ENCODE peak calls at places on chromosomes 7 and 10, in seven cellular contexts. R is transverse colon, K is testis, A is body of pancreas, L is HCT116, Y is upper lobe of left lung, B is heart left ventricle. S is an unnamed sample.

GRCh38 chr7:27155816-27156507 is 513 bp downstream of the HOXA7 start:
- DNase-seq in R (peak; percentile 70), L (no peak), B (no peak), Y (peak; percentile 87), K (peak; percentile 20), A (peak; percentile 7), S (peak; percentile 78)

GRCh38 chr7:151179287-151179860 is 7.7 kb downstream of the ASB10 start:
- DNase-seq in Y (no peak), A (no peak), K (no peak), B (no peak), R (no peak), L (no peak), S (no peak)

GRCh38 chr10:57785068-57785467 is 482.6 kb downstream of the IPMK start:
- DNase-seq in B (no peak), L (no peak), A (no peak), Y (no peak), K (no peak), R (no peak), S (no peak)

GRCh38 chr7:47580175-47580701 is 1.7 kb downstream of the TNS3 start:
- DNase-seq in A (peak; percentile 86), R (peak; percentile 68), L (no peak), Y (no peak), K (peak; percentile 36), B (no peak), S (no peak)

GRCh38 chr7:67753891-67754290 is 757.3 kb downstream of the TYW1 start:
- DNase-seq in K (peak; percentile 26), B (peak; percentile 8), R (no peak), L (no peak), A (peak; percentile 13), Y (no peak), S (no peak)

GRCh38 chr10:117075064-117075463 is 63.0 kb downstream of the VAX1 start:
- DNase-seq in R (no peak), A (no peak), K (no peak), B (no peak), Y (no peak), L (no peak), S (no peak)

GRCh38 chr10:96548589-96548988 is 34.9 kb upstream of the TLL2 start:
- DNase-seq in Y (no peak), A (peak; percentile 52), R (no peak), B (no peak), L (no peak), K (no peak), S (no peak)

GRCh38 chr7:120857558-120858298 is at the start of gene TSPAN12:
- DNase-seq in L (peak; percentile 73), R (peak; percentile 79), B (peak; percentile 87), K (peak; percentile 83), A (peak; percentile 86), Y (peak; percentile 95), S (peak; percentile 90)

GRCh38 chr7:44184874-44185446 is 4.3 kb downstream of the GCK start:
- DNase-seq in Y (no peak), K (no peak), B (no peak), A (no peak), L (no peak), R (no peak), S (no peak)

GRCh38 chr10:79137826-79138225 is 69.1 kb downstream of the ZMIZ1 start:
- DNase-seq in B (no peak), R (peak; percentile 42), L (no peak), A (no peak), K (no peak), Y (no peak), S (peak; percentile 87)

GRCh38 chr7:111437736-111438135 is 124.6 kb downstream of the IMMP2L start:
- DNase-seq in L (no peak), B (no peak), A (no peak), K (no peak), Y (no peak), R (no peak), S (no peak)

GRCh38 chr10:93346712-93347111 is 135.4 kb downstream of the MYOF start:
- DNase-seq in R (no peak), B (no peak), A (no peak), K (no peak), Y (no peak), L (no peak), S (no peak)

GRCh38 chr10:33273295-33274002 is 61.0 kb downstream of the NRP1 start:
- DNase-seq in R (peak; percentile 78), Y (peak; percentile 10), K (peak; percentile 90), A (peak; percentile 89), B (peak; percentile 87), L (no peak), S (no peak)

GRCh38 chr7:75920431-75921161 is 5.6 kb downstream of the POR start:
- DNase-seq in A (no peak), B (no peak), Y (no peak), K (no peak), R (peak; percentile 40), L (no peak), S (no peak)

GRCh38 chr7:108686494-108686893 is 116.8 kb downstream of the DNAJB9 start:
- DNase-seq in L (no peak), Y (no peak), A (no peak), B (no peak), K (no peak), R (no peak), S (no peak)

GRCh38 chr7:151311294-151311864 is 30.2 kb upstream of the NUB1 start:
- DNase-seq in R (no peak), A (no peak), K (peak; percentile 68), B (no peak), Y (no peak), L (no peak), S (no peak)

GRCh38 chr10:97399843-97400545 is 1.1 kb downstream of the RRP12 start:
- DNase-seq in A (peak; percentile 65), K (peak; percentile 50), L (peak; percentile 57), B (no peak), R (peak; percentile 60), Y (no peak), S (peak; percentile 83)

GRCh38 chr7:106111671-106112117 is 418 bp downstream of the SYPL1 start:
- DNase-seq in K (peak; percentile 38), A (no peak), L (peak; percentile 26), B (peak; percentile 78), Y (peak; percentile 95), R (peak; percentile 79), S (peak; percentile 94)

GRCh38 chr7:106112972-106113421 is 885 bp upstream of the SYPL1 start:
- DNase-seq in R (no peak), A (no peak), K (no peak), Y (no peak), L (no peak), B (no peak), S (no peak)

GRCh38 chr7:106110238-106110560 is 1.9 kb downstream of the SYPL1 start:
- DNase-seq in Y (no peak), R (no peak), A (no peak), L (no peak), B (no peak), K (no peak), S (no peak)

GRCh38 chr7:106110885-106111670 is 1.0 kb downstream of the SYPL1 start:
- DNase-seq in L (no peak), K (no peak), Y (no peak), B (no peak), R (no peak), A (no peak), S (no peak)

DNA sequence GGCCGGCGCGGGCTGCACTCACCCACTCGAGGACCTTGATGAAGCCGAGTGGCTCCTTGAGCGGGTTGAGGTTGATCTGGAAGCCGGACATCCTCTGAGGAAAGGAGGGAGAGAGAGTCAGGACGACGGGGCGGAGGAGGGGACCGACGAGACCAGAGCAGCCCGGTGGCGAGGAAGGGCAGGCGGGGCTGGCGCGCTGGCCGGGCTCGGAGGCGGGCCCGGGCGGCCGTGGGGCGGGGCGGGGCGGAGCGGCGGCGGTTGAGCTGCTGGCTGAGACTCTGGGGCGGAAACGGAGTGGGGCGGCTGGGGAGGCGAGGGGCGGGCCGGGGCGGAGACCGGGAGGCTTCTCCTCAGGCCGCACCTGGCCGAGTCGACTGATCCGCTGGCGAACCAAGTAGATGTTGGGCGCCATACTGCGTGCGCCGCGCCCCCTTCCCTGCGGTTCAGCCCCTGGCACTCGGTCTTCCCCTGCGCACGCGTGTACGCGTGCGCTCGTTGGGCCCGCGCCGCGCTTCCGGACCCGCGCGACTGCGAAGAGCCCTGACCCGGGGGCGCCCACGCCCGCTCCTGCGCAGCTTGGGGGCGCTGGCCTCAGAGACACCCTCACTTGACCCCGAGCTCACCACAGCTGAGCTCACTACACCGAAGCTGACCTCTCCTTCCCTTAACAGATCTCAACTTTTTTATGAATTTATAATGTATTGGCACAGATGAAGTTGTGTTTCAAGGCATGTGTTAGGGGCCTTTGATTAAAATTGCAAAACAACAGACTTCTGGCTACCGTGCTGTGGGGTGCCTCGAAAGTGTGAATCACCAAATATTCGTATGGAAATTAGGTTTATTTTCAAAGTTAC is at the start of gene SYPL1:
- DNase-seq in K (peak; percentile 93), A (peak; percentile 95), Y (peak; percentile 99), B (peak; percentile 93), L (peak; percentile 77), R (peak; percentile 96), S (peak; percentile 99)
- TF ChIP-seq CTCF in K (no peak), A (no peak), Y (no peak), B (no peak), L (no peak), R (no peak), S (no peak)

GRCh38 chr7:12716134-12716667 is 28.8 kb downstream of the ARL4A start:
- DNase-seq in L (no peak), R (no peak), Y (no peak), A (no peak), B (no peak), K (no peak), S (no peak)
- H3K4me1 ChIP-seq in L (peaks cover 23% of the 10 kb centered on the region), R (peaks cover 64% of the 10 kb centered on the region), Y (peaks cover 42% of the 10 kb centered on the region), A (no peaks in the 10 kb centered on the region), B (peaks cover 18% of the 10 kb centered on the region), K (peaks cover 10% of the 10 kb centered on the region), S (peaks cover 13% of the 10 kb centered on the region)

DNA sequence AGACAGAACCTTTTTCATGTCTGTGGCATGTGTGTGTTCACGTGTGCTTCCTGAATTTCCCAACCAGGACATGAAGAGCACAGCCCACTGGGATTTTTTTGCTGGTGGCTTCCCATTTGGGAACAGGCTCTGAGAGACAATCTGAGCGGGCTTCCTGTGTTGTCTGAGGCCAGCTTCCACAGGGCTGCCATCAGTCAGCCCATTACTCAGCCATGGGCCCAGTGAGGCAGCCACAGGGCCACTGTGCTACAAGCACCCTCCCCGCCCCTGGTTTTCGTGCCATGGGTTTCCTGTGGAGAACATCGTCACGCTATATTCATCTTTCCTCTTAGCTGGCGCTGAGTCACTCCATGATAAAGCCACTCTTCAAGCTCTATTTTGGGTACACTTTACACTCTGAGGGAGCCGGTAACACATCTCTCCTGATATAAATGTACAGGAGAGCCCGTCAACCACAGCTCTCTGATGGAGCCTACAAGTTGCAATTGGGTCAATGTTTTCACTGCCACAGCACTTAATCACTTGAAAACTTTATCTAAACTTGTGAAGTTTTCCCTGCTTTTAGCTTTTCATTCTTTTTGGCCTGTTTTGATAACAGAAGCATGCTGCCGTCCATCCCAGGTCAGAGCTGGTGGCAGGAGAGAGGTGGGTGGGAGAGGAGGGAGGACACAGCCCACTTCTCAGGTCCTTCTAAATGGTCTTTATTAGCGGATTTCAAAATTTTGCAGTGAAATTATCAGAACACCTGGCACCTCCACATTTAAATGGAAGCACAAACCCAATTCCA is 96.9 kb downstream of the HIPK2 start:
- DNase-seq in Y (no peak), K (no peak), L (peak; percentile 92), B (peak; percentile 77), R (no peak), A (no peak), S (peak; percentile 85)
- TF ChIP-seq POLR2A in Y (peak; percentile 45), K (no peak), L (no peak), B (no peak), R (no peak), A (no peak), S (no peak)

DNA sequence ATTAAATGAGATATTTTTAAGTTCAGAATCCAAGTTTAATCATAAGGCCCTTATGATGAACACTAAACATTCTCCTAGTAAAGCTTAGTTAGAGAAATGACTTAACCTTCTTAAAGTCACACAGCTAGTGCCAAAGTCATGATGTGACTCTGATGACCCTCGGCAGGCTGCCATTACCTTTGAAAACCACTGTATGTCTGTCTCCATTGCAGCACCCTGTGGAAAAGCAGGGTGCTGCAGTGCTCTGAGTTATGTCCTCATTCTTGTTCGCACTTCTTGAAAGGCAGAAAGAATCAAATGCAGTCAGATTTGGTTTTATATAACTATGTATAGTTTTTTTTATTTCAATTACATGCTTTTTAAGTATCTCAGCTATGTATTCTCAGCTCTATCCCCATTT is 105.0 kb downstream of the PHTF2 start:
- DNase-seq in L (no peak), B (no peak), R (no peak), A (no peak), K (no peak), Y (no peak), S (no peak)
- TF ChIP-seq CTCF in L (no peak), B (no peak), R (no peak), A (no peak), K (no peak), Y (no peak), S (no peak)